ENCODE peak calls at places on chromosomes 16 and 17, in seven cellular contexts. One of them, this sample, is unnamed.

GRCh38 chr16:1424028-1424427 is 3.5 kb upstream of the UQCC4 start:
- DNase-seq in right atrium auricular region: no peak
- DNase-seq in naive thymus-derived CD4-positive, alpha-beta T cell: no peak
- DNase-seq in NCI-H1436: no peak
- DNase-seq in HEK293T: no peak
- DNase-seq in amniotic stem cell: no peak
- DNase-seq in T47D: no peak
- DNase-seq in this sample: no peak

GRCh38 chr17:81858170-81858966 is 2.0 kb downstream of the P4HB start:
- DNase-seq in amniotic stem cell: no peak
- DNase-seq in NCI-H1436: no peak
- DNase-seq in HEK293T: no peak
- DNase-seq in naive thymus-derived CD4-positive, alpha-beta T cell: no peak
- DNase-seq in T47D: no peak
- DNase-seq in right atrium auricular region: no peak
- DNase-seq in this sample: no peak

GRCh38 chr17:79618383-79619067 is 7.7 kb upstream of the RBFOX3 start:
- DNase-seq in T47D: no peak
- DNase-seq in naive thymus-derived CD4-positive, alpha-beta T cell: no peak
- DNase-seq in HEK293T: no peak
- DNase-seq in right atrium auricular region: no peak
- DNase-seq in amniotic stem cell: no peak
- DNase-seq in NCI-H1436: no peak
- DNase-seq in this sample: peak

GRCh38 chr16:29996773-29997250 is 771 bp downstream of the INO80E start:
- DNase-seq in right atrium auricular region: no peak
- DNase-seq in naive thymus-derived CD4-positive, alpha-beta T cell: no peak
- DNase-seq in T47D: no peak
- DNase-seq in NCI-H1436: no peak
- DNase-seq in HEK293T: no peak
- DNase-seq in amniotic stem cell: no peak
- DNase-seq in this sample: no peak

GRCh38 chr16:67555795-67556212 is 6.5 kb upstream of the CTCF start:
- DNase-seq in NCI-H1436: no peak
- DNase-seq in amniotic stem cell: no peak
- DNase-seq in naive thymus-derived CD4-positive, alpha-beta T cell: peak
- DNase-seq in T47D: no peak
- DNase-seq in HEK293T: no peak
- DNase-seq in right atrium auricular region: no peak
- DNase-seq in this sample: no peak

GRCh38 chr17:1860978-1861377 is 31.2 kb downstream of the RPA1 start:
- DNase-seq in amniotic stem cell: no peak
- DNase-seq in right atrium auricular region: no peak
- DNase-seq in HEK293T: no peak
- DNase-seq in NCI-H1436: no peak
- DNase-seq in T47D: no peak
- DNase-seq in naive thymus-derived CD4-positive, alpha-beta T cell: no peak
- DNase-seq in this sample: no peak

GRCh38 chr16:50627419-50627818 is 53.7 kb downstream of the SNX20 start:
- DNase-seq in NCI-H1436: peak
- DNase-seq in right atrium auricular region: peak
- DNase-seq in naive thymus-derived CD4-positive, alpha-beta T cell: peak
- DNase-seq in amniotic stem cell: no peak
- DNase-seq in HEK293T: no peak
- DNase-seq in T47D: no peak
- DNase-seq in this sample: no peak

GRCh38 chr17:48056879-48057278 is 8.7 kb downstream of the NFE2L1 start:
- DNase-seq in HEK293T: no peak
- DNase-seq in T47D: no peak
- DNase-seq in NCI-H1436: no peak
- DNase-seq in right atrium auricular region: no peak
- DNase-seq in naive thymus-derived CD4-positive, alpha-beta T cell: no peak
- DNase-seq in amniotic stem cell: no peak
- DNase-seq in this sample: no peak

GRCh38 chr16:79217375-79218011 is 383.0 kb downstream of the MAF start:
- DNase-seq in right atrium auricular region: no peak
- DNase-seq in NCI-H1436: no peak
- DNase-seq in T47D: no peak
- DNase-seq in HEK293T: no peak
- DNase-seq in amniotic stem cell: no peak
- DNase-seq in naive thymus-derived CD4-positive, alpha-beta T cell: no peak
- DNase-seq in this sample: no peak

GRCh38 chr17:927611-928461 is 51.7 kb downstream of the NXN start:
- DNase-seq in right atrium auricular region: no peak
- DNase-seq in HEK293T: no peak
- DNase-seq in T47D: peak
- DNase-seq in amniotic stem cell: peak
- DNase-seq in naive thymus-derived CD4-positive, alpha-beta T cell: no peak
- DNase-seq in NCI-H1436: peak
- DNase-seq in this sample: peak

GRCh38 chr17:7238418-7239090 is 703 bp downstream of the PHF23 start:
- DNase-seq in T47D: no peak
- DNase-seq in naive thymus-derived CD4-positive, alpha-beta T cell: no peak
- DNase-seq in HEK293T: no peak
- DNase-seq in NCI-H1436: no peak
- DNase-seq in amniotic stem cell: no peak
- DNase-seq in right atrium auricular region: no peak
- DNase-seq in this sample: no peak

GRCh38 chr16:14004719-14005315 is 66.3 kb upstream of the MRTFB start:
- DNase-seq in amniotic stem cell: no peak
- DNase-seq in naive thymus-derived CD4-positive, alpha-beta T cell: no peak
- DNase-seq in right atrium auricular region: no peak
- DNase-seq in NCI-H1436: no peak
- DNase-seq in T47D: no peak
- DNase-seq in HEK293T: no peak
- DNase-seq in this sample: no peak

GRCh38 chr17:73201215-73202069 is 8.6 kb downstream of the COG1 start:
- DNase-seq in NCI-H1436: no peak
- DNase-seq in amniotic stem cell: no peak
- DNase-seq in T47D: no peak
- DNase-seq in HEK293T: no peak
- DNase-seq in naive thymus-derived CD4-positive, alpha-beta T cell: no peak
- DNase-seq in right atrium auricular region: no peak
- DNase-seq in this sample: no peak

GRCh38 chr17:29078183-29079045 is 35.5 kb downstream of the PIPOX start:
- DNase-seq in NCI-H1436: no peak
- DNase-seq in HEK293T: no peak
- DNase-seq in amniotic stem cell: peak
- DNase-seq in naive thymus-derived CD4-positive, alpha-beta T cell: no peak
- DNase-seq in right atrium auricular region: no peak
- DNase-seq in T47D: peak
- DNase-seq in this sample: no peak

This sample was measured in 8988T.